ENCODE peak calls at places on chromosome 16, in seven cellular contexts. M is effector memory CD4-positive, alpha-beta T cell; Z is CD4-positive, CD25-positive, alpha-beta regulatory T cell; R is mucosa of descending colon; K is pancreas; S is SJCRH30; A is HepG2. U is an unnamed sample.
A peak's percentile ranks its signal among the peaks of the same experiment; 100 is the strongest.

GRCh38 chr16:25184771-25185170 is 32.0 kb upstream of the AQP8 start:
- DNase-seq in K (no peak), Z (no peak), S (no peak), A (no peak), M (no peak), R (no peak), U (no peak)

GRCh38 chr16:54107803-54108202 is 178.8 kb downstream of the IRX3 start:
- DNase-seq in K (no peak), R (no peak), M (no peak), A (no peak), Z (no peak), S (no peak), U (no peak)

GRCh38 chr16:50213939-50214519 is 52.3 kb upstream of the ADCY7 start:
- DNase-seq in S (no peak), R (no peak), A (peak; percentile 58), Z (peak; percentile 67), K (no peak), M (no peak), U (no peak)

GRCh38 chr16:57824880-57825279 is 22.6 kb upstream of the KIFC3 start:
- DNase-seq in M (no peak), S (no peak), R (no peak), Z (no peak), A (peak; percentile 73), K (no peak), U (no peak)

GRCh38 chr16:22323998-22324786 is 27.0 kb downstream of the POLR3E start:
- DNase-seq in R (no peak), Z (no peak), K (no peak), S (no peak), M (no peak), A (no peak), U (peak; percentile 5)

GRCh38 chr16:22123146-22123545 is 30.8 kb downstream of the VWA3A start:
- DNase-seq in M (no peak), S (no peak), R (no peak), Z (no peak), A (no peak), K (no peak), U (no peak)

GRCh38 chr16:89921131-89921698 is 1.9 kb upstream of the TUBB3 start:
- DNase-seq in S (peak; percentile 20), K (no peak), M (no peak), A (peak; percentile 55), Z (no peak), R (peak; percentile 48), U (no peak)

GRCh38 chr16:53055603-53056527 is 1.1 kb downstream of the CHD9 start:
- DNase-seq in M (no peak), R (no peak), S (peak; percentile 30), Z (no peak), A (peak; percentile 70), K (no peak), U (peak; percentile 66)

GRCh38 chr16:8675183-8676159 is 1.1 kb downstream of the ABAT start:
- DNase-seq in K (no peak), R (no peak), S (peak; percentile 57), A (peak; percentile 96), M (peak; percentile 47), Z (peak; percentile 30), U (peak; percentile 56)

DNA sequence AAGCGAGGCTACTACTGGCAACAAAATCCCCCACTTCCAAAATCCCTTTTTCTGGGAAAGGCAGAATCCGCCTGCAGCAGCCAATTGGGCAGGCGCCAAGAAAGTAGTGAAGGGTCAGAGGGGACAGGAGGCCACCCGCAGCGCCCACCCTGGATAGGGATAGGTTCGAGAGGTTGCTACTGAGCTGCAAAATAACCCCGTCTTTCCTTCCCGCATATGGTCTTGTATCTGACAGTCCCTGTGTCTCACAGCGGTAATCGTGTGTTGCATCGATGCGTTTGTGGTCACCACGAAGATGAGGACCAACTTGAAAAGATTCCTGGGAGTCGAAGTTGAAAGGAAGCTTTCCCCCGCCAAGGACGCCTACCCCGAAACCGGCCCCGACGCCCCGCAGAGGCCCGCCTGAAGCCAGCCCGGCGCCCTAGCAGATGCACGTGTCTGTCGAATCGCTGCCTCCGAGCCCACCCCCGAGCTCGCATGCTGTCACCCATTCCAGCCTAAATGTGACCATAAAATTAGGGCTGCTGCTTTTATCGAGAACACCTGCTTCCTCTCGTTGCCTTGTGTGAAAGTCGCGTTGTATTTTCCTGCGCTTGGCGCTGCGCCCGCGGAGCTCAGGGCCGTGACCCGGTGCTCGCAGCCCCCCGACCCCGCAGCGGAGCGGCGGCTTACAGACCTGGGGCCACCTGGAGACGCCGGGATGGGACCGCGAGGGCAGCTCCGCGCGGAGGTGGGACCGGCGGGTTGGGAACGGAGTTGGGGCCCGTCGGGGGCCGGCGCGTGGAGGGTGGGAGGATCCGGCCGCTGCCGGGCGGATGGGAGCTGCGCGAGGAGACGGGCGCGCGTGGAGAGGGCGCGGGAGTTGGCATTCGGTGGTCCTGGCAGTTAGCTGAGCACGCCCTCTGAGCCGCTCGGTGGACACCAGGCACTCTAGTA is at the start of gene CMTM2:
- DNase-seq in K (no peak), Z (peak; percentile 32), R (no peak), S (peak; percentile 88), A (no peak), M (no peak), U (peak; percentile 38)
- H3K4me3 ChIP-seq in K (no peak within 1 kb of the TSS), Z (no peak within 1 kb of the TSS), R (no peak within 1 kb of the TSS), S (peak within 1 kb of the TSS; percentile 62), A (no peak within 1 kb of the TSS), M (peak within 1 kb of the TSS; percentile 40), U (no peak within 1 kb of the TSS)

DNA sequence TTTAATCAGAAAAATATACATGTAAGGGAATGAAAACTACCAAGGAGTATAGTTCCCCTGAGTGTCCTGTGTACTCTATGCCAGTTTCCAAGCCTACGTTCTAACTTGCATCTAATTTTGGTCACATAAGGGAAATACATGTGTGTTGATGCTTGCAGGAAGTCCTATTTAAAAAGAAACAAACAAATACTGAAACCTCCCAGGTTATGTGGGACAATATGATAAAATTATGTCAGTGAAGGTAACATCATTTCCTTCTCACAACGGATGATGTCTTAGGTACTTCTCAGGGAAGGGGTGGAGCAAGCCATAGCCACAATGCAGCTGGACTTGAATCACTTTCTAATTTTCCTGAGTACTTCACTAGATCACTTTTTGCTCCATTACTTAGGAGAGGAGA is 115.9 kb downstream of the ZFHX3 start:
- DNase-seq in S (no peak), Z (no peak), M (no peak), A (no peak), R (no peak), K (no peak), U (no peak)
- H3K4me1 ChIP-seq in S (peaks cover 3% of the 10 kb centered on the region), Z (no peaks in the 10 kb centered on the region), M (no peaks in the 10 kb centered on the region), A (peaks cover 93% of the 10 kb centered on the region), R (peaks cover 4% of the 10 kb centered on the region), K (peaks cover 26% of the 10 kb centered on the region), U (peaks cover 7% of the 10 kb centered on the region)

DNA sequence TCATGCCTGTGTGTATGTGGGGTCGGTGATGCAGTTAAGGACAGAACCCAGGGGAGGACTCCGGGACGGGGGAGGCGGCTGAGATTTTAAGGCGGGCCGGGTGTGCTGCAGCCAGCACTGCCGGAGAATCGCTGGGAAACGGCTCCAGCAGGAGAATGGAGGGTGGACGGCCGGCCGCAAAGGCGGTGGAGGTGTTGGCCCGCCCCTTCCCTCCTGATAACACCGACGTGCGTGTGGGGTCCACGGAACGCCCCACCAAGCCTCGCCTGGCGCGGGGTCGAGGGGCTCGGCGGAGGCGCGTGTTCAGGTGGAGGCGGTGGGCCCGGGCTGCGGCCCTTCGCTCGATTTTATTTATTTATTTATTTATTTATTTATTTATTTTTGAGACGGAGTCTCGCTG is 633 bp downstream of the ZNF843 start:
- DNase-seq in S (no peak), Z (no peak), M (no peak), A (no peak), R (peak; percentile 54), K (no peak), U (no peak)
- H3K4me3 ChIP-seq in S (peak overlapping the region; percentile 63), Z (no peak overlapping the region), M (no peak overlapping the region), A (no peak overlapping the region), R (no peak overlapping the region), K (peak overlapping the region; percentile 50), U (no peak overlapping the region)

GRCh38 chr16:68283346-68283745 is 19.0 kb downstream of the SLC7A6 start:
- DNase-seq in S (no peak), K (no peak), Z (no peak), A (no peak), R (no peak), M (no peak), U (no peak)

GRCh38 chr16:68281368-68282063 is 17.2 kb downstream of the SLC7A6 start:
- DNase-seq in A (peak; percentile 97), K (no peak), Z (peak; percentile 37), M (no peak), R (no peak), S (no peak), U (peak; percentile 53)

GRCh38 chr16:68282064-68282452 is 17.7 kb downstream of the SLC7A6 start:
- DNase-seq in Z (no peak), S (no peak), R (no peak), A (no peak), K (no peak), M (no peak), U (no peak)

GRCh38 chr16:68279726-68280125 is 15.4 kb downstream of the SLC7A6 start:
- DNase-seq in R (no peak), S (no peak), K (no peak), Z (no peak), M (no peak), A (no peak), U (no peak)

GRCh38 chr16:68280160-68280559 is 15.8 kb downstream of the SLC7A6 start:
- DNase-seq in S (no peak), Z (no peak), K (no peak), M (no peak), A (no peak), R (no peak), U (no peak)
- H3K4me1 ChIP-seq in S (peaks cover 11% of the 10 kb centered on the region), Z (peaks cover 83% of the 10 kb centered on the region), K (no peaks in the 10 kb centered on the region), M (peaks cover 73% of the 10 kb centered on the region), A (peaks cover 78% of the 10 kb centered on the region), R (peaks cover 8% of the 10 kb centered on the region), U (peaks cover 40% of the 10 kb centered on the region)

DNA sequence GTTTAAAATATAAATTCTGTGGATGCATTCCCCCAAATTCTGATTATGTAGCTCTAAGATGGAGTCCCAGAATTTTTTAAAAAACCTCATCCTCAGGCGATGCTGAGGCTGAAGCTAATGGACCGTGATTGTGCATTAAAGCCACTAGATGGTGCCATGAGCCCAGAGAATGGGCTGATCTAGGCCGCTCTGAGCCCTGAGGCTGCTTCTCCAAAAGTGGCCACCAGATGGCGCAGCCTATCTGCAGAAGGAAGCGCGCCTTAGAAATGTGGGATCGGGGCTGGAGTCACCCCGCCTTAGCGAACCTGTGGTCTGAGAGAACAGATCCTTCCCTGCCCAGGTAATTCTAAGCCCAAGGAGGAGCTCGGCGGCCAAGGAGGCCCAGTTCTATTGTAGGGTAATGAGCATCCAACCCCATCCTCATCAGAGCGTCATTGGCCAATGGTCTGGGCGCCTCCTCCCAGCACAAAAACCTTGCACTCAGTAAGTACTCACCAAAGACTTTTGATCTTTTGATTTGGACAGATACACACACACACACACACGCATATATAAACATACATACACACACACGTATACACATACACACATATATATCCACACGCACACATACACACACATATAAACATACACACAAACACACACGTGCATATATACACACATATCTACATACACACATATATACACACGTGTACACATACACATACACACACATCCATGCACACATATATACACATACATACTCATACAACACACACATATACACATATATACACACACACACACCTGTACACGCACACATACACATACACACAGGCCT is 13.7 kb upstream of the MMP2 start:
- DNase-seq in A (peak; percentile 81), S (peak; percentile 79), R (peak; percentile 84), M (peak; percentile 72), K (peak; percentile 73), Z (peak; percentile 69), U (peak; percentile 82)
- H3K4me3 ChIP-seq in A (no peak overlapping the region), S (no peak overlapping the region), R (no peak overlapping the region), M (no peak overlapping the region), K (no peak overlapping the region), Z (no peak overlapping the region), U (no peak overlapping the region)

DNA sequence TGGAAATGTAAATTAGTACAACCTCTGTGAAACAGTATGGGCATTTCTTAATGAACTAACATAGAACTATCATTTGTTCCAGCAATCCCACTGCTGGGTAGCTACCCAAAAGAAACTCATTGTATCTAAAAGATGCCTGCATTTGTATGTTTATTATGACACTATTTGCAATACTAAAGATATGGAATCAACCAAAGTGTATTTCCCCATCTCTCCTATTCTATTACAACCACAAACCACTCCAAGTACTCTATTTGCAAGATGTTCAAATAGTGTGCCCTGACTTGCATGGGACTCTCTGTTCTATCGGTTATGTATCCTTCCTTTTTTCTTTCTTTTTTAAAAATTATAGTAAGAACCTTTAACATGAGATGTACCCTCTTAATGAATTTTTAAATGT is 845.2 kb downstream of the CDH11 start:
- DNase-seq in S (no peak), A (no peak), K (no peak), R (no peak), M (no peak), Z (no peak), U (no peak)
- H3K4me1 ChIP-seq in S (no peaks in the 10 kb centered on the region), A (no peaks in the 10 kb centered on the region), K (no peaks in the 10 kb centered on the region), R (no peaks in the 10 kb centered on the region), M (no peaks in the 10 kb centered on the region), Z (no peaks in the 10 kb centered on the region), U (no peaks in the 10 kb centered on the region)